ENCODE peak calls at places on chromosomes 6 and 20, in five cellular contexts. W is HS-5, X is neural crest cell, J is type B pancreatic cell, A is left cardiac atrium. Q is an unnamed sample.

GRCh38 chr20:39861381-39861780 is 827.7 kb downstream of the MAFB start:
- DNase-seq in W (no peak), X (no peak), J (no peak), A (no peak), Q (no peak)

GRCh38 chr6:90413867-90414266 is 117.2 kb upstream of the BACH2 start:
- DNase-seq in W (no peak), X (peak), J (no peak), A (peak), Q (no peak)

GRCh38 chr6:92810913-92811312 is 608.4 kb downstream of the EPHA7 start:
- DNase-seq in W (peak), X (peak), J (no peak), A (peak), Q (no peak)

GRCh38 chr20:63298731-63299312 is 5.8 kb downstream of the COL20A1 start:
- DNase-seq in W (no peak), X (no peak), J (no peak), A (no peak), Q (no peak)

GRCh38 chr6:116210750-116211425 is 43.0 kb downstream of the TSPYL4 start:
- DNase-seq in W (no peak), X (no peak), J (no peak), A (peak), Q (no peak)

GRCh38 chr6:108760158-108761050 is 87.8 kb upstream of the ARMC2 start:
- DNase-seq in W (no peak), X (no peak), J (no peak), A (no peak), Q (no peak)

GRCh38 chr20:47551841-47552240 is 50.2 kb downstream of the NCOA3 start:
- DNase-seq in W (no peak), X (no peak), J (no peak), A (no peak), Q (no peak)

GRCh38 chr20:12575352-12576095 is 433.2 kb upstream of the SPTLC3 start:
- DNase-seq in W (no peak), X (no peak), J (no peak), A (peak), Q (no peak)

GRCh38 chr6:132520953-132521352 is 8.0 kb upstream of the STX7 start:
- DNase-seq in W (no peak), X (no peak), J (no peak), A (no peak), Q (no peak)

GRCh38 chr20:46408281-46408731 is 1.9 kb upstream of the ELMO2 start:
- DNase-seq in W (no peak), X (no peak), J (no peak), A (no peak), Q (no peak)

GRCh38 chr6:21431526-21431925 is 162.0 kb upstream of the SOX4 start:
- DNase-seq in W (no peak), X (no peak), J (no peak), A (no peak), Q (no peak)

GRCh38 chr20:33915726-33916331 is 77.9 kb upstream of the RALY start:
- DNase-seq in W (no peak), X (no peak), J (no peak), A (peak), Q (no peak)

GRCh38 chr20:35561268-35561667 is 19.4 kb downstream of the ERGIC3 start:
- DNase-seq in W (peak), X (peak), J (no peak), A (no peak), Q (peak)

GRCh38 chr6:34543421-34543820 is 12.7 kb downstream of the SPDEF start:
- DNase-seq in W (peak), X (no peak), J (no peak), A (no peak), Q (no peak)

GRCh38 chr6:127102299-127102698 is 16.2 kb upstream of the RSPO3 start:
- DNase-seq in W (peak), X (no peak), J (no peak), A (no peak), Q (no peak)

GRCh38 chr20:41969656-41970055 is 351.5 kb upstream of the CHD6 start:
- DNase-seq in W (no peak), X (no peak), J (no peak), A (no peak), Q (no peak)

GRCh38 chr6:31158863-31159855 is 770 bp downstream of the TCF19 start:
- DNase-seq in W (no peak), X (no peak), J (no peak), A (no peak), Q (no peak)

GRCh38 chr20:62473717-62474584 is 1.8 kb downstream of the GATA5 start:
- DNase-seq in W (no peak), X (no peak), J (no peak), A (no peak), Q (no peak)

GRCh38 chr6:134256862-134257261 is 61.0 kb downstream of the SGK1 start:
- DNase-seq in W (no peak), X (no peak), J (no peak), A (no peak), Q (no peak)

GRCh38 chr20:63344151-63344470 is 17.0 kb downstream of the CHRNA4 start:
- DNase-seq in W (no peak), X (no peak), J (no peak), A (no peak), Q (no peak)

GRCh38 chr6:42774201-42774600 is 7.7 kb upstream of the BICRAL start:
- DNase-seq in W (no peak), X (no peak), J (no peak), A (no peak), Q (no peak)

GRCh38 chr6:44470106-44470446 is 82.6 kb downstream of the CDC5L start:
- DNase-seq in W (no peak), X (no peak), J (no peak), A (no peak), Q (no peak)

GRCh38 chr6:12605888-12606345 is 110.7 kb upstream of the PHACTR1 start:
- DNase-seq in W (peak), X (peak), J (no peak), A (peak), Q (no peak)

GRCh38 chr6:17429381-17430061 is 36.1 kb downstream of the CAP2 start:
- DNase-seq in W (no peak), X (no peak), J (no peak), A (no peak), Q (no peak)

GRCh38 chr6:161162722-161163121 is 111.1 kb downstream of the AGPAT4 start:
- DNase-seq in W (no peak), X (no peak), J (no peak), A (no peak), Q (no peak)

GRCh38 chr6:36765943-36766648 is 68.5 kb downstream of the RAB44 start:
- DNase-seq in W (no peak), X (peak), J (peak), A (peak), Q (peak)

GRCh38 chr6:113994934-113995342 is 24.0 kb upstream of the HDAC2 start:
- DNase-seq in W (peak), X (peak), J (no peak), A (no peak), Q (no peak)

GRCh38 chr20:12860619-12861247 is 148.0 kb upstream of the SPTLC3 start:
- DNase-seq in W (no peak), X (no peak), J (no peak), A (no peak), Q (no peak)

GRCh38 chr6:141677598-141678211 is 455.0 kb upstream of the GJE1 start:
- DNase-seq in W (peak), X (no peak), J (no peak), A (no peak), Q (no peak)

Q was measured in aorta.